ENCODE peak calls at places on chromosomes 12 and 14, in four cellular contexts. Z is stimulated activated CD4-positive, alpha-beta T cell treated with anti-CD3 and anti-CD28 coated beads, Interleukin-2, amount 100 ng/mL, for 24 hours; W is ecto neural progenitor cell; E is astrocyte of the spinal cord. O is an unnamed sample.

GRCh38 chr12:120115692-120116442 is 686 bp downstream of the RAB35 start:
- DNase-seq in Z (peak; percentile 42), E (peak; percentile 20), W (no peak), O (no peak)

GRCh38 chr14:24556756-24557155 is 19.3 kb downstream of the CTSG start:
- DNase-seq in E (peak; percentile 9), W (no peak), Z (no peak), O (no peak)

GRCh38 chr12:48956279-48957140 is 777 bp downstream of the ARF3 start:
- DNase-seq in W (peak; percentile 93), Z (peak; percentile 28), E (peak; percentile 97), O (no peak)

GRCh38 chr14:95948608-95949007 is 72.0 kb downstream of the TUNAR start:
- DNase-seq in W (peak; percentile 74), Z (no peak), E (no peak), O (no peak)

GRCh38 chr14:68876976-68877375 is 84.1 kb upstream of the ZFP36L1 start:
- DNase-seq in W (no peak), Z (no peak), E (no peak), O (no peak)

GRCh38 chr14:99412122-99413061 is 68.3 kb downstream of the SETD3 start:
- DNase-seq in E (peak; percentile 66), W (peak; percentile 39), Z (peak; percentile 30), O (no peak)

GRCh38 chr14:102911991-102912761 is 10.3 kb upstream of the AMN start:
- DNase-seq in Z (no peak), W (peak; percentile 44), E (no peak), O (no peak)

GRCh38 chr12:93879476-93880376 is 202.6 kb downstream of the CRADD start:
- DNase-seq in E (peak; percentile 86), W (no peak), Z (no peak), O (no peak)

GRCh38 chr12:3170423-3171194 is 93.4 kb downstream of the TSPAN9 start:
- DNase-seq in E (peak; percentile 93), W (no peak), Z (no peak), O (no peak)

GRCh38 chr12:18277196-18277595 is 15.9 kb downstream of the PIK3C2G start:
- DNase-seq in Z (no peak), W (no peak), E (no peak), O (no peak)

GRCh38 chr14:104967414-104968152 is 10.6 kb downstream of the AHNAK2 start:
- DNase-seq in E (peak; percentile 59), Z (no peak), W (peak; percentile 65), O (no peak)

GRCh38 chr12:120873231-120873630 is 30.9 kb downstream of the SPPL3 start:
- DNase-seq in Z (no peak), E (no peak), W (no peak), O (no peak)

GRCh38 chr12:92030618-92031017 is 115.0 kb downstream of the BTG1 start:
- DNase-seq in E (peak; percentile 81), W (no peak), Z (peak; percentile 36), O (peak; percentile 39)

GRCh38 chr12:98974767-98975381 is 329.8 kb downstream of the APAF1 start:
- DNase-seq in Z (no peak), W (no peak), E (no peak), O (no peak)

GRCh38 chr14:50756300-50756699 is 74.7 kb downstream of the NIN start:
- DNase-seq in Z (no peak), E (no peak), W (no peak), O (no peak)

GRCh38 chr14:100546051-100546443 is 41.2 kb downstream of the BEGAIN start:
- DNase-seq in E (no peak), Z (peak; percentile 35), W (no peak), O (no peak)

GRCh38 chr14:100827751-100828447 is 2.0 kb downstream of the MEG3 start:
- DNase-seq in Z (no peak), W (no peak), E (peak; percentile 76), O (no peak)

GRCh38 chr14:92499216-92499615 is 14.4 kb upstream of the RIN3 start:
- DNase-seq in W (peak; percentile 29), E (no peak), Z (no peak), O (no peak)

GRCh38 chr14:67515386-67516079 is 17.6 kb upstream of the PLEKHH1 start:
- DNase-seq in Z (peak; percentile 28), E (no peak), W (peak; percentile 61), O (no peak)

GRCh38 chr14:77213657-77214016 is 32.0 kb downstream of the TMEM63C start:
- DNase-seq in Z (no peak), E (no peak), W (no peak), O (no peak)

GRCh38 chr14:100146548-100147091 is 12.8 kb downstream of the DEGS2 start:
- DNase-seq in E (no peak), Z (no peak), W (no peak), O (no peak)

GRCh38 chr14:105664691-105665090 is 138.3 kb downstream of the TMEM121 start:
- DNase-seq in E (no peak), W (no peak), Z (no peak), O (no peak)

GRCh38 chr14:89252887-89253532 is 164.0 kb downstream of the FOXN3 start:
- DNase-seq in Z (no peak), E (no peak), W (no peak), O (no peak)